ENCODE peak calls at places on chromosome 1, in six cellular contexts. I is SK-MEL-5, D is NCI-H2029, T is OCI-M1, L is neural progenitor cell, Q is mammary epithelial cell. S is an unnamed sample.

GRCh38 chr1:155081472-155082300 is 3.0 kb downstream of the EFNA3 start:
- DNase-seq in I (no peak), D (no peak), T (no peak), L (peak), Q (no peak), S (no peak)

GRCh38 chr1:169133801-169134558 is 27.5 kb downstream of the ATP1B1 start:
- DNase-seq in I (peak), D (no peak), T (peak), L (no peak), Q (no peak), S (no peak)

GRCh38 chr1:226545806-226546596 is 2.6 kb upstream of the STUM start:
- DNase-seq in I (no peak), D (no peak), T (no peak), L (no peak), Q (no peak), S (no peak)

GRCh38 chr1:209023790-209024189 is 559.7 kb upstream of the CAMK1G start:
- DNase-seq in I (no peak), D (no peak), T (no peak), L (no peak), Q (no peak), S (no peak)

GRCh38 chr1:25037174-25038074 is 107.3 kb upstream of the RUNX3 start:
- DNase-seq in I (peak), D (peak), T (peak), L (peak), Q (no peak), S (no peak)

GRCh38 chr1:157069596-157069995 is 24.1 kb upstream of the ARHGEF11 start:
- DNase-seq in I (no peak), D (no peak), T (no peak), L (peak), Q (no peak), S (no peak)

GRCh38 chr1:222654849-222655248 is 37.0 kb downstream of the MIA3 start:
- DNase-seq in I (peak), D (no peak), T (peak), L (no peak), Q (no peak), S (peak)

GRCh38 chr1:106534612-106535011 is 521.9 kb upstream of the PRMT6 start:
- DNase-seq in I (peak), D (no peak), T (peak), L (peak), Q (no peak), S (no peak)

GRCh38 chr1:91699339-91699970 is 186.5 kb downstream of the TGFBR3 start:
- DNase-seq in I (no peak), D (no peak), T (no peak), L (no peak), Q (no peak), S (no peak)

GRCh38 chr1:39238476-39238875 is 34.0 kb downstream of the MACF1 start:
- DNase-seq in I (peak), D (peak), T (no peak), L (no peak), Q (peak), S (no peak)

GRCh38 chr1:176174108-176174507 is 33.0 kb downstream of the COP1 start:
- DNase-seq in I (no peak), D (no peak), T (no peak), L (no peak), Q (peak), S (no peak)